ENCODE peak calls at places on chromosomes 2 and 18, in ten cellular contexts. U is heart right ventricle, A is cardiac fibroblast, Y is A673, I is LNCaP clone FGC, P is colonic mucosa, C is AG04449, L is ovary, R is GM10248, T is upper lobe of right lung. M is an unnamed sample.

GRCh38 chr2:135899567-135899966 is 23.3 kb upstream of the MCM6 start:
- DNase-seq in T (no peak), A (no peak), Y (no peak), R (no peak), U (no peak), L (no peak), I (no peak), C (no peak), P (no peak), M (no peak)

GRCh38 chr2:83585250-83585649 is 873.8 kb downstream of the SUCLG1 start:
- DNase-seq in I (no peak), P (no peak), C (no peak), A (no peak), R (no peak), T (no peak), U (no peak), Y (no peak), L (no peak), M (no peak)

GRCh38 chr18:1048048-1048447 is 143.4 kb downstream of the ADCYAP1 start:
- DNase-seq in I (no peak), Y (no peak), U (no peak), A (peak; percentile 17), P (no peak), L (no peak), C (no peak), T (no peak), R (no peak), M (no peak)

GRCh38 chr18:76741346-76741745 is 81.0 kb upstream of the ZNF236 start:
- DNase-seq in I (no peak), L (no peak), U (no peak), R (no peak), T (no peak), Y (no peak), A (no peak), C (no peak), P (no peak), M (no peak)

GRCh38 chr2:75311993-75312392 is 112.7 kb upstream of the TACR1 start:
- DNase-seq in L (no peak), R (peak; percentile 79), U (no peak), P (no peak), C (no peak), I (no peak), T (no peak), A (no peak), Y (no peak), M (no peak)

GRCh38 chr2:81987370-81987769 is 1682.8 kb upstream of the LRRTM1 start:
- DNase-seq in C (no peak), I (no peak), R (no peak), A (no peak), U (no peak), T (no peak), L (no peak), Y (no peak), P (no peak), M (no peak)

GRCh38 chr2:121599963-121600651 is 49.2 kb downstream of the CLASP1 start:
- DNase-seq in C (no peak), I (no peak), P (no peak), L (no peak), Y (no peak), U (no peak), T (no peak), R (peak; percentile 37), A (no peak), M (no peak)

GRCh38 chr2:159003555-159003954 is 35.1 kb downstream of the TANC1 start:
- DNase-seq in A (no peak), L (no peak), U (no peak), T (no peak), P (no peak), R (no peak), I (no peak), Y (no peak), C (no peak), M (no peak)

GRCh38 chr2:102141915-102142828 is at the start of gene IL1R1:
- DNase-seq in R (peak; percentile 36), U (peak; percentile 88), I (no peak), C (no peak), T (peak; percentile 94), A (peak; percentile 85), Y (no peak), L (peak; percentile 72), P (peak; percentile 79), M (peak; percentile 90)

DNA sequence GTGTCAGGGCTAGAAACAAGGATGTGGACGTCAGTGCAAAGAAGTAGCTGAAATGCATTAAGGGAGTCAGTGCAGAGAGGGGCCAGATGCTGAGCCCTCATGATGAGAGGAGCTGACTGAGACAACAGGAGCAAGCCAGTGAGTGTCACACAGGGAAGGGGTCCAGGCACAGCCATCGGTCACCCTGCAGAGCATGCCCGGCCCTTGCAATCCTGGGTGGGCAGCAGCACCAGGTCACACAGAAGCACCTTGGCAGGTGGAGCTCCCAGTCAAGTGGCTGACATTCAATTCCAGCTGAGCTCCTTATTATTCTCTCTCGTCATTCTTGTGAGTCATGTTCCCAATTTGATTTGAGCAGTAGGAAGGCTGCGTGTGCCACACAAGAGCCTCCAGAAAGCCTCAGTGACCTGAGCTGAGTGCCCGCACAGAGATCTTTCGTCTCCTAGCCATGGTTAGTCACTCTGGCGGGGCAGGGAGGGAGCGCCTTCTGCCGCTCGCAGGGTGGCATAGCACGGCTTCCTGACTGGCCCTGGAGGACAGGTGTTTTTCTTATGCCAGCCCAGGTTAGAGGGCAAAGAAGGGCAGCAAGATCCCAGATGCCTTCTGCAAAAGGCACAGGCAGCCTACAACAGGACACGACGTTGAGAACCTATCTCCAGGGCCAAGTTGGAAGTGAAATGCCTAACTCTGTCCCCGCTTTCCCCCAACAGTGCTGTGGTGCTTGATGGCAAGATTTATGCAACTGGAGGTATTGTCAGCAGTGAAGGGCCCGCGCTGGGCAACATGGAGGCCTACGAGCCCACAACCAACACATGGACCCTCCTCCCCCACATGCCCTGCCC is 220.9 kb downstream of the ATAD2B start:
- DNase-seq in I (no peak), P (no peak), Y (no peak), U (no peak), R (no peak), C (no peak), A (no peak), T (no peak), L (peak; percentile 5), M (no peak)
- TF ChIP-seq CTCF in I (no peak), P (no peak), Y (no peak), U (no peak), R (no peak), C (no peak), A (no peak), T (no peak), L (no peak), M (no peak)

GRCh38 chr2:197042613-197043248 is 116.2 kb upstream of the PGAP1 start:
- DNase-seq in L (no peak), U (no peak), Y (no peak), P (no peak), A (no peak), T (no peak), C (no peak), I (no peak), R (no peak), M (no peak)

GRCh38 chr2:197034969-197035368 is 108.5 kb upstream of the PGAP1 start:
- DNase-seq in A (peak; percentile 11), L (no peak), C (no peak), P (no peak), U (no peak), T (no peak), Y (no peak), I (no peak), R (no peak), M (no peak)

GRCh38 chr2:197033222-197033621 is 106.7 kb upstream of the PGAP1 start:
- DNase-seq in T (no peak), A (no peak), L (no peak), P (no peak), I (no peak), Y (no peak), U (no peak), C (no peak), R (no peak), M (no peak)

GRCh38 chr2:197034292-197034691 is 107.8 kb upstream of the PGAP1 start:
- DNase-seq in I (no peak), T (no peak), A (peak; percentile 6), R (no peak), L (no peak), C (no peak), Y (no peak), P (no peak), U (no peak), M (no peak)

DNA sequence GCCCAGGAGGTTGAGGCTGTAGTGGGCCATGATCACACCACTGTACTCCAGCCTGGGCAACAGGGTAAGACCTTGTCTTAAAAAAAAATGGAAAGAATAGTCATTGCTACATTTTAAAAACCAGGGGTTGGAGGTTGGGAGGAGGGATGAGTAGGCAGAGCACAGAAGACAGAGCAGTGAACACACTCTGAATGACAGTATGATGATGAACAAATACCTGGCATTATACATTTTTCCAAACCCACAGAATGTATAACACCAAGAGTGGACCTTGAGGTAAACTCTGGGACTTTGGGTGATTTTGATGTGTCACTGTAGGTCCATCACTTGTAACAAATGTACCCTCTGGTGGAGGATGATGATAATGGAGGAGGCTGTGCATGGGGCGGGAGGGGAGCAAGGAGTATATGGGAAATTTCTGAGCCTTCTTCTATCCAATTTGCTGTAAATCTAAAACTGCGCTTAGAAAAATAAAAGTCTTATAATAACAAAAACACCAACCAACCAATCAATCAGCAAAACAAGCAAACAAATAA is 111.4 kb upstream of the PGAP1 start:
- DNase-seq in C (no peak), U (no peak), T (no peak), R (no peak), L (no peak), A (no peak), I (no peak), P (no peak), Y (no peak), M (no peak)
- TF ChIP-seq CTCF in C (no peak), U (no peak), T (no peak), R (no peak), L (no peak), A (peak; percentile 15), I (no peak), P (no peak), Y (peak; percentile 18), M (no peak)

DNA sequence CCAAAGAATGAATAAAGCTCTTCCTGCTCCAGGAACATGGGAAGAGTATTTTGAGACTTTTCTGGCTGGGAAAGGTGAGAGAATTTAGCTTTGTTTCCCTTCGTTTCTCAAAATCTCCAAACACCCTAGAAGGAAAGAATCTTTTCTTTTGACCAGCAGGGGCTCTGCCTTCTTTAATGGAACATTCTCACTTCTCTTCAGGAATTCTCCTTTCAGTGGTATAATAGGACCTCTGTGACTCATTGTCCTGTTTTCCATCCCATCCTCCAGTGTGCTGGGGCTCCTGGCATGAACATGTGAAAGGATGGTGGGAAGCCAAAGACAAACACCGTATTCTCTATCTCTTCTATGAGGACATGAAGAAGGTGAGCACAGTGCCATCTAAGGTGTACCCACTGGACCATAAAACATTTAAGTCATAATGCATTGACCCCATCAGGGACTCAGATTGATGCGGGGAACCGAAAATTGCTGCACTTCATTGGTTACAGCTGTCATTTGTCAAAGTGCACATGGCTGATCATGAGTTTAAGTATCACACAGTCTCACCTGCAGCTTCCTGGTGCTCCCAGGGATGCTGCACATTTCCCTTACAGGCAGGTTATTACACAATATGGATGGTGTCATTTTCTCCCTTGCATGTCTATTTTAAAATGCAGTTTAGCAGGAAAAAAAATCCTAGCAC is 5.5 kb downstream of the SULT1C4 start:
- DNase-seq in A (no peak), R (no peak), U (no peak), C (no peak), I (no peak), P (no peak), Y (no peak), T (no peak), L (no peak), M (no peak)
- TF ChIP-seq CTCF in A (peak; percentile 18), R (no peak), U (no peak), C (no peak), I (no peak), P (no peak), Y (no peak), T (no peak), L (no peak), M (peak; percentile 29)

GRCh38 chr2:113720167-113720566 is 36.3 kb downstream of the SLC35F5 start:
- DNase-seq in Y (peak; percentile 28), C (no peak), U (no peak), T (no peak), L (no peak), I (no peak), A (peak; percentile 25), P (no peak), R (no peak), M (no peak)
- TF ChIP-seq CTCF in Y (peak; percentile 53), C (peak; percentile 27), U (peak; percentile 55), T (peak; percentile 43), L (no peak), I (peak; percentile 48), A (peak; percentile 40), P (peak; percentile 37), R (no peak), M (peak; percentile 56)